ENCODE peak calls at places on chromosome 1, in five cellular contexts. One of them, this sample, is unnamed.

GRCh38 chr1:87121732-87122163 is 206.9 kb upstream of the LMO4 start:
- DNase-seq in ACHN: no peak
- DNase-seq in activated naive CD4-positive, alpha-beta T cell treated with anti-CD3 and anti-CD28 coated beads, Interleukin-2, amount 50 U/mL, for 16 hours: no peak
- DNase-seq in activated T-helper 1 cell treated with anti-CD3 and anti-CD28 coated beads, Interleukin-12 subunit alpha, Interleukin-12 subunit beta, Interleukin-2, Interleukin-4 antibody, amounts not matched to agents 30 ng/mL and 10 ng/mL and 1 ng/mL, durations not matched to agents 14 hours and 24 hours and 36 hours: no peak
- DNase-seq in cortex of kidney: no peak
- DNase-seq in this sample: no peak

GRCh38 chr1:48530727-48531351 is 58.8 kb upstream of the SPATA6 start:
- DNase-seq in ACHN: peak
- DNase-seq in activated naive CD4-positive, alpha-beta T cell treated with anti-CD3 and anti-CD28 coated beads, Interleukin-2, amount 50 U/mL, for 16 hours: peak
- DNase-seq in activated T-helper 1 cell treated with anti-CD3 and anti-CD28 coated beads, Interleukin-12 subunit alpha, Interleukin-12 subunit beta, Interleukin-2, Interleukin-4 antibody, amounts not matched to agents 30 ng/mL and 10 ng/mL and 1 ng/mL, durations not matched to agents 14 hours and 24 hours and 36 hours: peak
- DNase-seq in cortex of kidney: no peak
- DNase-seq in this sample: peak

GRCh38 chr1:205172729-205173366 is 38.7 kb downstream of the DSTYK start:
- DNase-seq in ACHN: peak
- DNase-seq in activated naive CD4-positive, alpha-beta T cell treated with anti-CD3 and anti-CD28 coated beads, Interleukin-2, amount 50 U/mL, for 16 hours: no peak
- DNase-seq in activated T-helper 1 cell treated with anti-CD3 and anti-CD28 coated beads, Interleukin-12 subunit alpha, Interleukin-12 subunit beta, Interleukin-2, Interleukin-4 antibody, amounts not matched to agents 30 ng/mL and 10 ng/mL and 1 ng/mL, durations not matched to agents 14 hours and 24 hours and 36 hours: no peak
- DNase-seq in cortex of kidney: no peak
- DNase-seq in this sample: peak

GRCh38 chr1:30192969-30193630 is 530.3 kb downstream of the MATN1 start:
- DNase-seq in ACHN: no peak
- DNase-seq in activated naive CD4-positive, alpha-beta T cell treated with anti-CD3 and anti-CD28 coated beads, Interleukin-2, amount 50 U/mL, for 16 hours: no peak
- DNase-seq in activated T-helper 1 cell treated with anti-CD3 and anti-CD28 coated beads, Interleukin-12 subunit alpha, Interleukin-12 subunit beta, Interleukin-2, Interleukin-4 antibody, amounts not matched to agents 30 ng/mL and 10 ng/mL and 1 ng/mL, durations not matched to agents 14 hours and 24 hours and 36 hours: no peak
- DNase-seq in cortex of kidney: no peak
- DNase-seq in this sample: no peak

GRCh38 chr1:8297245-8297644 is 20.7 kb upstream of the SLC45A1 start:
- DNase-seq in ACHN: no peak
- DNase-seq in activated naive CD4-positive, alpha-beta T cell treated with anti-CD3 and anti-CD28 coated beads, Interleukin-2, amount 50 U/mL, for 16 hours: no peak
- DNase-seq in activated T-helper 1 cell treated with anti-CD3 and anti-CD28 coated beads, Interleukin-12 subunit alpha, Interleukin-12 subunit beta, Interleukin-2, Interleukin-4 antibody, amounts not matched to agents 30 ng/mL and 10 ng/mL and 1 ng/mL, durations not matched to agents 14 hours and 24 hours and 36 hours: no peak
- DNase-seq in cortex of kidney: no peak
- DNase-seq in this sample: no peak

GRCh38 chr1:67463298-67463960 is 33.2 kb upstream of the SERBP1 start:
- DNase-seq in ACHN: no peak
- DNase-seq in activated naive CD4-positive, alpha-beta T cell treated with anti-CD3 and anti-CD28 coated beads, Interleukin-2, amount 50 U/mL, for 16 hours: no peak
- DNase-seq in activated T-helper 1 cell treated with anti-CD3 and anti-CD28 coated beads, Interleukin-12 subunit alpha, Interleukin-12 subunit beta, Interleukin-2, Interleukin-4 antibody, amounts not matched to agents 30 ng/mL and 10 ng/mL and 1 ng/mL, durations not matched to agents 14 hours and 24 hours and 36 hours: no peak
- DNase-seq in cortex of kidney: no peak
- DNase-seq in this sample: no peak

GRCh38 chr1:32636793-32637561 is 13.4 kb downstream of the ZBTB8OS start:
- DNase-seq in ACHN: no peak
- DNase-seq in activated naive CD4-positive, alpha-beta T cell treated with anti-CD3 and anti-CD28 coated beads, Interleukin-2, amount 50 U/mL, for 16 hours: no peak
- DNase-seq in activated T-helper 1 cell treated with anti-CD3 and anti-CD28 coated beads, Interleukin-12 subunit alpha, Interleukin-12 subunit beta, Interleukin-2, Interleukin-4 antibody, amounts not matched to agents 30 ng/mL and 10 ng/mL and 1 ng/mL, durations not matched to agents 14 hours and 24 hours and 36 hours: no peak
- DNase-seq in cortex of kidney: no peak
- DNase-seq in this sample: no peak

GRCh38 chr1:94989398-94989797 is 62.5 kb upstream of the CNN3 start:
- DNase-seq in ACHN: no peak
- DNase-seq in activated naive CD4-positive, alpha-beta T cell treated with anti-CD3 and anti-CD28 coated beads, Interleukin-2, amount 50 U/mL, for 16 hours: no peak
- DNase-seq in activated T-helper 1 cell treated with anti-CD3 and anti-CD28 coated beads, Interleukin-12 subunit alpha, Interleukin-12 subunit beta, Interleukin-2, Interleukin-4 antibody, amounts not matched to agents 30 ng/mL and 10 ng/mL and 1 ng/mL, durations not matched to agents 14 hours and 24 hours and 36 hours: no peak
- DNase-seq in cortex of kidney: no peak
- DNase-seq in this sample: no peak

GRCh38 chr1:208298593-208299233 is 54.5 kb upstream of the PLXNA2 start:
- DNase-seq in ACHN: no peak
- DNase-seq in activated naive CD4-positive, alpha-beta T cell treated with anti-CD3 and anti-CD28 coated beads, Interleukin-2, amount 50 U/mL, for 16 hours: no peak
- DNase-seq in activated T-helper 1 cell treated with anti-CD3 and anti-CD28 coated beads, Interleukin-12 subunit alpha, Interleukin-12 subunit beta, Interleukin-2, Interleukin-4 antibody, amounts not matched to agents 30 ng/mL and 10 ng/mL and 1 ng/mL, durations not matched to agents 14 hours and 24 hours and 36 hours: no peak
- DNase-seq in cortex of kidney: no peak
- DNase-seq in this sample: no peak

GRCh38 chr1:2276803-2277580 is 48.9 kb downstream of the SKI start:
- DNase-seq in ACHN: no peak
- DNase-seq in activated naive CD4-positive, alpha-beta T cell treated with anti-CD3 and anti-CD28 coated beads, Interleukin-2, amount 50 U/mL, for 16 hours: no peak
- DNase-seq in activated T-helper 1 cell treated with anti-CD3 and anti-CD28 coated beads, Interleukin-12 subunit alpha, Interleukin-12 subunit beta, Interleukin-2, Interleukin-4 antibody, amounts not matched to agents 30 ng/mL and 10 ng/mL and 1 ng/mL, durations not matched to agents 14 hours and 24 hours and 36 hours: no peak
- DNase-seq in cortex of kidney: no peak
- DNase-seq in this sample: no peak

This sample was measured in EL.